ENCODE peak calls at places on chromosomes 11 and 22, in five cellular contexts. One of them, this sample, is unnamed.
A peak's percentile ranks its signal among the peaks of the same experiment; 100 is the strongest.

GRCh38 chr22:41217553-41218157 is 12.5 kb downstream of the L3MBTL2 start:
- DNase-seq in skeletal muscle cell: peak; percentile 57
- DNase-seq in adipocyte: peak; percentile 91
- DNase-seq in fibroblast of lung: peak; percentile 68
- DNase-seq in mesenchymal stem cell: peak; percentile 84
- DNase-seq in this sample: peak; percentile 96

GRCh38 chr22:19527861-19528417 is 3.7 kb upstream of the CLDN5 start:
- DNase-seq in skeletal muscle cell: no peak
- DNase-seq in fibroblast of lung: peak; percentile 44
- DNase-seq in adipocyte: no peak
- DNase-seq in mesenchymal stem cell: peak; percentile 2
- DNase-seq in this sample: no peak

GRCh38 chr11:56103210-56103737 is at the start of gene OR8H2:
- DNase-seq in fibroblast of lung: no peak
- DNase-seq in mesenchymal stem cell: no peak
- DNase-seq in adipocyte: no peak
- DNase-seq in skeletal muscle cell: no peak
- DNase-seq in this sample: no peak

GRCh38 chr11:45852712-45853101 is 5.4 kb downstream of the CRY2 start:
- DNase-seq in adipocyte: no peak
- DNase-seq in mesenchymal stem cell: no peak
- DNase-seq in fibroblast of lung: no peak
- DNase-seq in skeletal muscle cell: no peak
- DNase-seq in this sample: no peak

GRCh38 chr11:128658499-128658898 is 35.4 kb upstream of the FLI1 start:
- DNase-seq in adipocyte: no peak
- DNase-seq in fibroblast of lung: no peak
- DNase-seq in mesenchymal stem cell: no peak
- DNase-seq in skeletal muscle cell: no peak
- DNase-seq in this sample: no peak

GRCh38 chr11:34149786-34150185 is 44.4 kb downstream of the NAT10 start:
- DNase-seq in mesenchymal stem cell: peak; percentile 21
- DNase-seq in skeletal muscle cell: no peak
- DNase-seq in fibroblast of lung: no peak
- DNase-seq in adipocyte: no peak
- DNase-seq in this sample: peak; percentile 29

GRCh38 chr22:39524753-39525657 is 4.6 kb downstream of the ATF4 start:
- DNase-seq in skeletal muscle cell: no peak
- DNase-seq in mesenchymal stem cell: peak; percentile 19
- DNase-seq in fibroblast of lung: no peak
- DNase-seq in adipocyte: no peak
- DNase-seq in this sample: no peak

GRCh38 chr11:10818594-10818993 is 9.9 kb upstream of the EIF4G2 start:
- DNase-seq in mesenchymal stem cell: peak; percentile 87
- DNase-seq in skeletal muscle cell: peak; percentile 34
- DNase-seq in fibroblast of lung: peak; percentile 82
- DNase-seq in adipocyte: peak; percentile 47
- DNase-seq in this sample: no peak

GRCh38 chr11:26072612-26073011 is 259.3 kb upstream of the ANO3 start:
- DNase-seq in adipocyte: no peak
- DNase-seq in fibroblast of lung: no peak
- DNase-seq in mesenchymal stem cell: no peak
- DNase-seq in skeletal muscle cell: no peak
- DNase-seq in this sample: no peak

GRCh38 chr11:128579790-128580504 is 7.4 kb downstream of the ETS1 start:
- DNase-seq in skeletal muscle cell: no peak
- DNase-seq in mesenchymal stem cell: peak; percentile 89
- DNase-seq in fibroblast of lung: no peak
- DNase-seq in adipocyte: no peak
- DNase-seq in this sample: no peak

GRCh38 chr11:9003573-9004309 is at the start of gene NRIP3:
- DNase-seq in mesenchymal stem cell: peak; percentile 87
- DNase-seq in fibroblast of lung: peak; percentile 76
- DNase-seq in adipocyte: peak; percentile 91
- DNase-seq in skeletal muscle cell: no peak
- DNase-seq in this sample: peak; percentile 55

GRCh38 chr11:66318576-66318970 is 1.7 kb upstream of the CD248 start:
- DNase-seq in adipocyte: no peak
- DNase-seq in skeletal muscle cell: no peak
- DNase-seq in fibroblast of lung: peak; percentile 19
- DNase-seq in mesenchymal stem cell: no peak
- DNase-seq in this sample: no peak

GRCh38 chr11:111303476-111303875 is 5.1 kb downstream of the POU2AF3 start:
- DNase-seq in fibroblast of lung: peak; percentile 9
- DNase-seq in mesenchymal stem cell: no peak
- DNase-seq in skeletal muscle cell: no peak
- DNase-seq in adipocyte: peak; percentile 31
- DNase-seq in this sample: no peak

GRCh38 chr11:107538821-107539220 is 26.7 kb downstream of the ALKBH8 start:
- DNase-seq in fibroblast of lung: peak; percentile 34
- DNase-seq in skeletal muscle cell: no peak
- DNase-seq in mesenchymal stem cell: no peak
- DNase-seq in adipocyte: no peak
- DNase-seq in this sample: no peak

GRCh38 chr11:33721291-33721840 is 14.9 kb downstream of the CD59 start:
- DNase-seq in adipocyte: peak; percentile 45
- DNase-seq in mesenchymal stem cell: peak; percentile 83
- DNase-seq in fibroblast of lung: peak; percentile 80
- DNase-seq in skeletal muscle cell: no peak
- DNase-seq in this sample: peak; percentile 70

GRCh38 chr22:47033648-47034000 is 271.2 kb downstream of the TBC1D22A start:
- DNase-seq in adipocyte: no peak
- DNase-seq in fibroblast of lung: no peak
- DNase-seq in skeletal muscle cell: no peak
- DNase-seq in mesenchymal stem cell: no peak
- DNase-seq in this sample: no peak

GRCh38 chr11:119472186-119472855 is 49.3 kb upstream of the THY1 start:
- DNase-seq in adipocyte: no peak
- DNase-seq in fibroblast of lung: peak; percentile 40
- DNase-seq in mesenchymal stem cell: no peak
- DNase-seq in skeletal muscle cell: peak; percentile 7
- DNase-seq in this sample: no peak

GRCh38 chr11:441418-442274 is at the start of gene ANO9:
- DNase-seq in fibroblast of lung: no peak
- DNase-seq in skeletal muscle cell: no peak
- DNase-seq in adipocyte: no peak
- DNase-seq in mesenchymal stem cell: peak; percentile 53
- DNase-seq in this sample: no peak

GRCh38 chr11:32796425-32796824 is 2.0 kb upstream of the CCDC73 start:
- DNase-seq in fibroblast of lung: no peak
- DNase-seq in adipocyte: no peak
- DNase-seq in mesenchymal stem cell: no peak
- DNase-seq in skeletal muscle cell: no peak
- DNase-seq in this sample: no peak

GRCh38 chr22:20621162-20621561 is 113.8 kb downstream of the MED15 start:
- DNase-seq in skeletal muscle cell: no peak
- DNase-seq in fibroblast of lung: no peak
- DNase-seq in mesenchymal stem cell: no peak
- DNase-seq in adipocyte: no peak
- DNase-seq in this sample: no peak

GRCh38 chr11:131810511-131810910 is 440.1 kb downstream of the NTM start:
- DNase-seq in adipocyte: no peak
- DNase-seq in fibroblast of lung: no peak
- DNase-seq in skeletal muscle cell: no peak
- DNase-seq in mesenchymal stem cell: no peak
- DNase-seq in this sample: no peak

DNA sequence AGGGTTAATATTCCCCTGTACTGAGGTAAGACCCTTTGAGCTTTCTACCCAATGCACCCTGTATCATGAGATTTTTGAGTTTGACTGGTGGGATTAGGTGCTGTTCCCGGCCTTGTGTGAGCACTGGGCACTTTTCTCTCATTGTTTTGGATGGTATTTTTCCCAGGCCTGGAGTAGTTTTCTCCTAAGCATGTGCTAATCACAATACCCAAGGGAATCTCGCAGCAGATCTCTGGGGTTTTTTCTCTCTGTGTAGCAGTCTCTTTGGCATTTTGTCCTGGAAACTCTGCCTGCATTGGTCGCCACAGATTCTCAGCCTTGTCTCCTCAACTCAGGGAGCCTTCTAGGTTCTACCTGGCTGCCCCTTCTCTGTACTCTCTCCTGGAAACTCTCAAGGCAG is 19.9 kb downstream of the IGHMBP2 start:
- DNase-seq in mesenchymal stem cell: no peak
- DNase-seq in fibroblast of lung: no peak
- DNase-seq in adipocyte: no peak
- DNase-seq in skeletal muscle cell: no peak
- DNase-seq in this sample: no peak
- H3K4me3 ChIP-seq in mesenchymal stem cell: no peak overlapping the region
- H3K4me3 ChIP-seq in fibroblast of lung: no peak overlapping the region
- H3K4me3 ChIP-seq in adipocyte: no peak overlapping the region
- H3K4me3 ChIP-seq in skeletal muscle cell: no peak overlapping the region
- H3K4me3 ChIP-seq in this sample: no peak overlapping the region

DNA sequence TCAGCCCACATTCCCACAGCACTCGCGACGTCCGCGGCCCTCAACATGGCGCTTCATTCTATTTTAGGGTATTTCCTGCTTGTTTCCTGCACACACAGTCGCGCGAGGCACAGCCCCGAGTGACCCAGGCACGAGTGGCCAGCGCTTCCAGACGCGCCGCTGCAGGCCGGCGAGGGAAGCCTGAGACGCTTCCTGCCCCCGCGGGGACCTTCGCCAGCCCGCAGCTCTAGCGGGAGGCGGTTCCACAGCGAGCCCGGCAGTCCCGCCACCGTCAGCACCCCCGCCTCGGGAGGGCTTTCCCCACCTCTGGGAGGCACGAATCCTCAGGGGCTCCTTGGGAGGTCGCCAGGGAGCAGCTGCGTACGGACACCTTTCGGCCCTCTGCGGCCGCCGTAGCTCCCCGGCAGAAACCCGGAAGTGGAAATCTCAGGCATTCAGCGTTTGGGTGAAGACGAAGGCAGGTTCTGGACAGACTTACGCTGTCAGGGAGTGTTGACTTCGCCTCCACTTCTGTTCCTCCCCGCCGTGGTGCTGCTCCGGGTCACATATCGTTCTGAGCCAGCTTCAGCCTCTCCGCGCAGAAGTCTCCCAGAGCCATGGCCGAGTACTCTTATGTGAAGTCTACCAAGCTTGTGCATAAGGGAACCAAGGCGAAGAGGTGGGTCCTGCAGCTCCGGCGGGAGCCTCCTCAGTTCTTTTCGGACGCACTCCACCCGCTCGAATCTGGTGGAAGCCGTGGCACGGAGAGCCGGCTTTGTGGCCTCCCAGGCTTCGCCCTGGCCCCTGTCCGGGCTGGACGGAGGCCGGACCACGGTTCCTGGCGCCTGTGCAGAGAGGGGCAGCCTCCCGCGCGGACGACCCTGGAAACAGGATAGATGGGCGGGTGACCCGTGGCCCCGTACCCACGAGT is 2925.9 kb upstream of the OR11H1 start:
- DNase-seq in skeletal muscle cell: no peak
- DNase-seq in mesenchymal stem cell: no peak
- DNase-seq in adipocyte: no peak
- DNase-seq in fibroblast of lung: no peak
- DNase-seq in this sample: no peak
- H3K4me3 ChIP-seq in skeletal muscle cell: no peak overlapping the region
- H3K4me3 ChIP-seq in mesenchymal stem cell: no peak overlapping the region
- H3K4me3 ChIP-seq in adipocyte: no peak overlapping the region
- H3K4me3 ChIP-seq in fibroblast of lung: no peak overlapping the region
- H3K4me3 ChIP-seq in this sample: no peak overlapping the region

GRCh38 chr11:123431619-123432018 is 1.6 kb downstream of the GRAMD1B start:
- DNase-seq in skeletal muscle cell: no peak
- DNase-seq in adipocyte: no peak
- DNase-seq in mesenchymal stem cell: no peak
- DNase-seq in fibroblast of lung: no peak
- DNase-seq in this sample: no peak
- H3K4me3 ChIP-seq in skeletal muscle cell: peak overlapping the region; percentile 63
- H3K4me3 ChIP-seq in adipocyte: peak overlapping the region; percentile 88
- H3K4me3 ChIP-seq in mesenchymal stem cell: peak overlapping the region; percentile 91
- H3K4me3 ChIP-seq in fibroblast of lung: no peak overlapping the region
- H3K4me3 ChIP-seq in this sample: peak overlapping the region; percentile 77

DNA sequence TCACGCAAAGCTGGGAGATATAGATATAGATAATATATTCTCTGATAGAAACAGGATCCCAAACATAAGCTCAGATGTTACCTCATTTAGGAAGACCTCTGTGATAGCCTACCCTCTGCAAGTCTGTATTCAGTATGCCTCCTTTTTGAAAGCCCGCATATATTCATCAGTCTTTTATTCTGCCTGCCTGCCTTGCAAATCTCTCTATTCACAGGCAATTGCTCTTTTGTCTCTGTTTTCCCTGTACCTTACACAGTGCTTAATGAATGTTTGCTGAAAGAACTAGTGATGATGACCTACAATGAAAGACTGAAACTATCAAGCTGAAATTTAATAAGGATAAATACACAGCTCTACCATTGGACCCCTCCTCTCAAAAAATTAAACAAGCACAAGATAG is 18.4 kb downstream of the DEUP1 start:
- DNase-seq in mesenchymal stem cell: no peak
- DNase-seq in fibroblast of lung: no peak
- DNase-seq in skeletal muscle cell: no peak
- DNase-seq in adipocyte: no peak
- DNase-seq in this sample: no peak
- H3K4me3 ChIP-seq in mesenchymal stem cell: no peak overlapping the region
- H3K4me3 ChIP-seq in fibroblast of lung: no peak overlapping the region
- H3K4me3 ChIP-seq in skeletal muscle cell: no peak overlapping the region
- H3K4me3 ChIP-seq in adipocyte: no peak overlapping the region
- H3K4me3 ChIP-seq in this sample: no peak overlapping the region

GRCh38 chr11:57713849-57714248 is 1.5 kb downstream of the TMX2 start:
- DNase-seq in skeletal muscle cell: no peak
- DNase-seq in mesenchymal stem cell: no peak
- DNase-seq in adipocyte: no peak
- DNase-seq in fibroblast of lung: no peak
- DNase-seq in this sample: no peak
- H3K4me3 ChIP-seq in skeletal muscle cell: peak overlapping the region; percentile 100
- H3K4me3 ChIP-seq in mesenchymal stem cell: peak overlapping the region; percentile 90
- H3K4me3 ChIP-seq in adipocyte: peak overlapping the region; percentile 99
- H3K4me3 ChIP-seq in fibroblast of lung: peak overlapping the region; percentile 100
- H3K4me3 ChIP-seq in this sample: peak overlapping the region; percentile 100

DNA sequence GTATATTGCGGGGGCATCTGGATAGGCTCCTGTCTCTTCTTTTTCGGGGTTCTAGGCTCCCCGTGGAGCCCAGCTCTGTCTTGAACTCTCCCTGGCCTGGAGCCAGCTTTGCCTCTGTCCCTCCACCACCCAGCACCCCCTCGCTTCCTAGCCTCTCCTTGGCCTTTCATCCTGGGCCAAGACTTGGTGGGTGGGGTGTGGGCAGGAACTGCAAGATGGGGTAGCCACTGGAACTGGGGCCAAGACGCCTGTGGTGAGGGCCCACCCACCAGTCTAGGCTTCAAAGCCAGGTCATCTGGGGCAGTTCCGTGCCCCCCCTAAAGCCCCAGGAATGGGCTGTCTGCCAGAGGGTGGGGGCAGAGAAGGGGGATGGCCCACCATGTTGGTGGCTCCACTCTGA is 1.7 kb upstream of the CRYBB1 start:
- DNase-seq in adipocyte: no peak
- DNase-seq in skeletal muscle cell: no peak
- DNase-seq in mesenchymal stem cell: no peak
- DNase-seq in fibroblast of lung: no peak
- DNase-seq in this sample: no peak
- H3K4me3 ChIP-seq in adipocyte: no peak overlapping the region
- H3K4me3 ChIP-seq in skeletal muscle cell: no peak overlapping the region
- H3K4me3 ChIP-seq in mesenchymal stem cell: no peak overlapping the region
- H3K4me3 ChIP-seq in fibroblast of lung: no peak overlapping the region
- H3K4me3 ChIP-seq in this sample: no peak overlapping the region

This sample was measured in fibroblast of pulmonary artery.